ENCODE peak calls at places on chromosomes 12 and 14, in four cellular contexts. K is tibial artery, V is lower lobe of right lung, H is ascending aorta. B is an unnamed sample.

GRCh38 chr12:120687570-120688289 is 781 bp downstream of the MLEC start:
- DNase-seq in K (peak), V (peak), H (no peak), B (no peak)

GRCh38 chr14:102164241-102164641 is 24.5 kb downstream of the WDR20 start:
- DNase-seq in K (peak), V (no peak), H (no peak), B (no peak)

GRCh38 chr12:110679201-110679600 is 9.7 kb downstream of the HVCN1 start:
- DNase-seq in K (no peak), H (no peak), V (no peak), B (no peak)

GRCh38 chr12:1830981-1831930 is 10.9 kb downstream of the LRTM2 start:
- DNase-seq in H (no peak), V (peak), K (no peak), B (peak)

GRCh38 chr12:107244584-107244983 is 151.2 kb upstream of the CRY1 start:
- DNase-seq in K (no peak), H (no peak), V (no peak), B (no peak)

GRCh38 chr12:3727877-3728632 is 24.9 kb downstream of the CRACR2A start:
- DNase-seq in K (no peak), V (no peak), H (peak), B (no peak)

GRCh38 chr12:80189241-80189640 is 89.9 kb downstream of the OTOGL start:
- DNase-seq in K (no peak), H (no peak), V (no peak), B (no peak)

GRCh38 chr12:21476949-21477348 is 24.5 kb downstream of the RECQL start:
- DNase-seq in H (no peak), V (no peak), K (no peak), B (no peak)

GRCh38 chr14:74437654-74438053 is 11.6 kb upstream of the SYNDIG1L start:
- DNase-seq in K (no peak), V (no peak), H (no peak), B (no peak)

GRCh38 chr12:49636979-49637378 is 13.6 kb downstream of the PRPF40B start:
- DNase-seq in H (peak), V (no peak), K (peak), B (no peak)

DNA sequence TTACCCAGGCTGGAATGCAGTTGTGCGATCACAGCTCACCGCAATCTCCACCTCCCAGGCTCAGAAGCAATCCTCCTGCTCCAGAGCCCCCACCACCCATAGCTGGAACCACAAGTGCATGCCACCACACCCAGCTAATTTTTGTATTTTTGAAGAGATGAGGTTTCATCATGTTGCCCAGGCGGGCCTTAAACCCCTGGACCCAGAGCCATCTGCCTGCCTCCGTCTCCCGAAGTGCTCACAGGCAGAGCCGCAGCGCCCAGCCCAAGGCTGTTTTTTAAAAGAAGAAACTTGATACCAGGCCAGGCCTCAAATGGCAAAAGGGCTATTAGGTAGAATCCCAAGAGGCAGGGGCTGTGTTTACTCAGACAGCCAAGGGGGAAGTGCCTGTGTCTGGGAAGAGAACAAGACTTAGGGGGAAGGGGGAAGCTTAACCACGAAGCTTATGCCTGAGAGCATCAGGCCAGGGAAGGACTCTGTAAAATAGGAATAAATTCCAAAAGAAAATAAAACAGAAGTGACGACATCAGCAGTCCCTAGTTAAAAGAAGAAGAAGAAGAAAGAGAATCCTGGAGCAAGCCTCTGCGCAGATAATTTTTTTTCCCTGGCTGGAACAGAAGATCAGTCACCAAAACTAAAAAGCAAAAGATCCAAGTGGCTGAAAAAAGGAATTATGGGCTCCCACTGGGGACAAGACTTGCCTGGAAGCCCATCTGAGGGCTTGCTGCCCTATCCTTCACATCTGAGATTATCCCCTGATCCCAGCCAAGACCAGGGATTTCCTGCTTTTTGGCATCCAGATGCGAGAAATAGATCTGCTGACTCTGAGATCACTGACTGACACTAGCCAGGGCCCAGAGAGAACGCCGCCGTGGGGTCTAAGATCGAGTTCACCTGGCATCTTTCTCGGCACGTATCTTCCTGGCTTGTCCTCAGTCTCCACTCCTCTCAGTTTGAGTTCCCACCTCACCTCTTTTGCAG is 170.4 kb downstream of the NDUFA12 start:
- DNase-seq in H (no peak), V (no peak), K (no peak), B (no peak)
- H3K27ac ChIP-seq in H (no peak), V (peak), K (no peak), B (peak)

DNA sequence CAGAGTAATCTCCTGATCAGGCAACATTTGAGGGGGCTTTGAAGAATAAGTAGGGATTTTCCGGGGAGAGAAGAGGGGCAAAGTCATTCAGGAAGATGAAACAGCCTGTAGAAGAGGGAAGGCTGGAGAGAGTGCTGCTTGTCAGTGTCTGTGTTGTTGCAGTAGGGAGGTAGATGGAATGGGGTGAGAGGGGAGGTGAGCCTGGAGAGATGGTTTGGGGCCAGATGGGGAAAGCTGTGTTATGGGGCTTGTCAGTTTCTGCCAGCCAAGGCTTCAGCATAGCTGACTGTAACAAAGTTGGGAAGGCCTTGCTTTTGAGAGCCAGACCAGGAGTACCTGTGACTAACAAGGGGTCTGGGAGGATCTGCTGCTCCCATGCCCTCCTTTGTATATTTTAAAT is 18.0 kb downstream of the BICD1 start:
- DNase-seq in V (no peak), K (no peak), H (no peak), B (no peak)
- TF ChIP-seq CTCF in V (no peak), K (no peak), H (no peak), B (no peak)

DNA sequence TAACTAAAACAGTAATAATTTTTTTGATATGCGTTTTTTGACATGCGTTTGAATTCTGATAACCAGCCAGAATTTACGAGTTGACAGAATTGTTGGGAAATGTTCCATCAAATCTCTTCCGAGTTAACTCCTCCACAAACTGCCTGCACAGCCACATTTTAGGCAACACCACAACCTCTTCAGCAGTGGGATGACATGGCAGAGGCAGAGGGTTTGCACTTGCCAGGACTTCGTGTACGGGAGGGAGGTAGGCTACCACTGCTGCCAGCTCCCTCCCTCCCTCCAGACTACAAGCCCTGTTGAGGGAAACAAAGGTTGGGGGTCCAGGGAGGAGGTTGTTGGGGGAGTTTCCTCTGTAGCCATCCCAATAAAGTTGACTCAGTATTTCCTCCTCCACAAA is 14.5 kb upstream of the ACTR6 start:
- DNase-seq in K (no peak), V (no peak), H (no peak), B (no peak)
- H3K27ac ChIP-seq in K (peak), V (no peak), H (peak), B (no peak)

GRCh38 chr12:124397399-124397679 is 102.4 kb downstream of the RFLNA start:
- DNase-seq in H (no peak), K (no peak), V (no peak), B (no peak)
- TF ChIP-seq CTCF in H (no peak), K (no peak), V (no peak), B (no peak)

DNA sequence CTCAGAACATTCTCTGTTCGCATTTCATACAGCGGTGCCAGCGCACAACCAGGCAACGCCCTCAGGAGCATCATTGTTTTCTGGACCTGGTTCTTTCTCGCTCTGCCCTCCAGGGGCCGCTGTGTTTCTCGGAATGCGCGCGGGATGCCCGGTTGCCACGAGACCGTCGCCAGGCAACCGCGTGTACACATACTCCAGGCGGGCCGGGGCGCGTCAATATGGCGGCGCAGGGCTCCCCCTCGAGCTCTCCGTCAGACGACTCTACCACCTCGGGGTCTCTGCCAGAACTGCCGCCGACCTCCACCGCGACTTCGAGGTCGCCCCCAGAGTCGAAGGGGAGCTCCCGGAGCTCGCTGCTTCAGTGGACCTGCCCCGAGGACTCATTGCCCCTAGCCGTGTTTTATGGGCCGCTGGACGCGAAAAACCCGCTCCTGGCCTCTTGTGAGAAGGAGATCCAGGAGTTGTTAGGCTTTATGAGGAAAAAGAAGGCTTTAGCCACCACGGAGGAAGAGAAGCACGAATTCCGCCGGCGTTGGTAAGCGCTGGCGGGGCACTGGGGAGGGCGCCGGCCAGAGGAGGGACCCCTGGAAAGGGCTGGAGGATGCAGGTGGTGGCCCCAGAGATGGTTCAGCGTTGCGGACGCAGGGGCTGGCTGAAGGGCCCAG is at the start of gene CFAP54:
- DNase-seq in K (peak), V (peak), H (peak), B (peak)
- H3K27ac ChIP-seq in K (peak), V (peak), H (peak), B (peak)

DNA sequence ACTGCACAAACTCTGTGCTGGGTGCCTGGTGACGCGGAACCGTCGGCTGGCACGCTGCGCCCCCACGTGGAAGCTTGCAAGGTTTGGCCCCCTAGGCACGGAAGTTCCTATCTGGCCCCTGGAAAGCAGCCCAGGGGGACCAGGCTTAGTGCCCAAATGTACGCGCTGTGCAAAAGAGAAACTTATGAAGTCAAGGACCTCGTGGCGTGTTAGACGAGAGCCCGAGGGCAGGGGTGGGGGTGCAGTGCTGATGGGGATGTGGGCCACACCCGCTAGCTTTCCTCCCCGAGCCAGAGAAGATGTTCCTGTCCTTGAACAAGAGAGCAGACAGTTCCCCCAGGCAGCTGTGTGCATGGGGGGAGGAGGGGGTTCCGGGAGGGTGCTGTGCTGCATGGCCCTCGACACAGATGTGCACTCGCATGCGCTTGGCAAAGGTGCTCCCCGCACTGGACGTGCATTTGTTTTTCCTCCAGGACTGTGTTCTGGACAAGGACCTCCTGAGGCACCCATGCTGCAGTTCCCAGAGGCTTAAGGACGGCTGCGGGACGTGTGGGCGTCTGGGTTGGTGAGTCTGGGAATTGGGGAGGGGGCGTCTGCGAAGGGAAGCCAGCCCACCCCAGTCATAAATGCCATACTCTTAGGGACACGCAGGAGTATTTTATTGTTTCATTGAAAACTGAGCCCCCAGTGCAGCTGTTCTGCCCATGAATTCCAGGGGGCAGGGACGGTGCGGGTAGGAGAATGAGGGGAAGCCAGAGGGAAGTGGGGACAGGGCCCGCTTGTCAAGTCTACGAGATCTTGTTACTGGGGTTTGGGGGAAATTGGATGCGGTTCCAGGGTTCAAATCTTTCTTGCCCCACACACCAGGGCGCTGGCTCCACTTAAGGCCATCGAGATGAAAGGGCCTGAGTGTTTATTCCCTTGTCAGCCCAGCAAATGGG is 80.0 kb downstream of the NTF3 start:
- DNase-seq in K (no peak), V (no peak), H (peak), B (no peak)
- TF ChIP-seq CTCF in K (peak), V (peak), H (peak), B (peak)

GRCh38 chr12:123163227-123163626 is 12.3 kb upstream of the PITPNM2 start:
- DNase-seq in V (no peak), H (no peak), K (no peak), B (no peak)

GRCh38 chr12:123164222-123164621 is 13.3 kb upstream of the PITPNM2 start:
- DNase-seq in V (no peak), K (no peak), H (no peak), B (no peak)

GRCh38 chr12:123165537-123165936 is 14.6 kb upstream of the PITPNM2 start:
- DNase-seq in K (no peak), V (no peak), H (no peak), B (no peak)

GRCh38 chr12:123164710-123165261 is 13.9 kb upstream of the PITPNM2 start:
- DNase-seq in K (no peak), H (no peak), V (no peak), B (no peak)

GRCh38 chr12:123160801-123161487 is 10.1 kb upstream of the PITPNM2 start:
- DNase-seq in H (no peak), V (no peak), K (no peak), B (no peak)
- H3K27ac ChIP-seq in H (no peak), V (no peak), K (no peak), B (no peak)